ENCODE peak calls at places on chromosomes 4 and X, in seven cellular contexts. Y is pancreas; M is A549; S is effector memory CD4-positive, alpha-beta T cell; I is substantia nigra; C is epithelial cell of prostate; Q is endodermal cell. A is an unnamed sample.

GRCh38 chr4:4666693-4667642 is 125.1 kb upstream of the STX18 start:
- DNase-seq in Q (peak), Y (no peak), S (no peak), M (no peak), C (no peak), I (no peak), A (no peak)

GRCh38 chrX:1555370-1555769 is 18.4 kb upstream of the P2RY8 start:
- DNase-seq in Q (no peak), I (no peak), C (no peak), Y (no peak), M (no peak), S (no peak), A (no peak)

GRCh38 chr4:157048248-157048647 is 27.7 kb upstream of the GLRB start:
- DNase-seq in Y (no peak), I (no peak), C (no peak), Q (no peak), M (no peak), S (no peak), A (no peak)

GRCh38 chr4:2725380-2725779 is 30.8 kb downstream of the TNIP2 start:
- DNase-seq in C (no peak), M (no peak), S (no peak), Q (no peak), Y (no peak), I (no peak), A (no peak)

GRCh38 chr4:71635094-71635493 is 148.8 kb downstream of the GC start:
- DNase-seq in Q (no peak), M (no peak), S (no peak), C (no peak), Y (no peak), I (no peak), A (no peak)

GRCh38 chrX:143754183-143754582 is 33.6 kb upstream of the SPANXN2 start:
- DNase-seq in Y (no peak), I (no peak), Q (no peak), S (no peak), M (no peak), C (no peak), A (peak)

GRCh38 chrX:85619962-85620361 is 240.5 kb upstream of the POF1B start:
- DNase-seq in Q (peak), M (no peak), C (no peak), Y (peak), I (no peak), S (no peak), A (no peak)

GRCh38 chr4:41360214-41360910 is 103.6 kb downstream of the UCHL1 start:
- DNase-seq in I (peak), C (no peak), S (no peak), Q (peak), M (no peak), Y (peak), A (peak)

GRCh38 chr4:39591290-39591689 is 47.4 kb downstream of the SMIM14 start:
- DNase-seq in M (peak), Q (no peak), Y (no peak), I (no peak), S (no peak), C (no peak), A (peak)

GRCh38 chr4:119290598-119290997 is 31.3 kb downstream of the FABP2 start:
- DNase-seq in Y (no peak), I (no peak), C (no peak), M (no peak), Q (no peak), S (no peak), A (no peak)

GRCh38 chrX:123504047-123504446 is 228.8 kb downstream of the THOC2 start:
- DNase-seq in Q (no peak), C (no peak), S (no peak), M (no peak), I (no peak), Y (no peak), A (no peak)

GRCh38 chrX:18491601-18492000 is 66.2 kb downstream of the CDKL5 start:
- DNase-seq in I (no peak), S (no peak), M (no peak), C (no peak), Y (no peak), Q (no peak), A (no peak)

GRCh38 chr4:1792832-1793495 is at the start of gene FGFR3:
- DNase-seq in I (no peak), C (no peak), S (peak), M (peak), Y (peak), Q (peak), A (peak)

GRCh38 chrX:112851161-112851779 is 10.6 kb upstream of the AMOT start:
- DNase-seq in I (no peak), Q (peak), Y (no peak), M (no peak), C (no peak), S (no peak), A (no peak)

GRCh38 chrX:80578518-80579105 is 158.4 kb downstream of the TENT5D start:
- DNase-seq in Y (no peak), S (no peak), C (no peak), M (no peak), Q (no peak), I (no peak), A (peak)

GRCh38 chrX:77065896-77066295 is 381.3 kb upstream of the FGF16 start:
- DNase-seq in Q (no peak), Y (no peak), C (no peak), M (no peak), S (no peak), I (no peak), A (no peak)

GRCh38 chr4:18722748-18723191 is 701.2 kb upstream of the LCORL start:
- DNase-seq in I (no peak), Q (no peak), S (no peak), Y (no peak), M (no peak), C (no peak), A (no peak)

GRCh38 chrX:100995469-100995868 is 26.0 kb downstream of the ARL13A start:
- DNase-seq in C (no peak), M (no peak), I (no peak), Y (no peak), Q (no peak), S (no peak), A (peak)

GRCh38 chrX:662126-662525 is 31.5 kb downstream of the SHOX start:
- DNase-seq in S (no peak), M (no peak), Y (no peak), C (no peak), I (no peak), Q (no peak), A (no peak)

GRCh38 chr4:168887809-168888208 is 122.2 kb downstream of the CBR4 start:
- DNase-seq in Q (no peak), C (no peak), S (no peak), Y (no peak), I (no peak), M (no peak), A (no peak)

GRCh38 chr4:140049924-140050681 is 103.9 kb downstream of the MAML3 start:
- DNase-seq in Q (peak), M (peak), S (no peak), I (no peak), Y (no peak), C (no peak), A (no peak)

GRCh38 chr4:140152760-140153418 is 1.1 kb downstream of the MAML3 start:
- DNase-seq in C (no peak), I (peak), M (no peak), Q (peak), S (peak), Y (peak), A (no peak)

GRCh38 chr4:189096717-189097116 is 844.0 kb upstream of the FRG1 start:
- DNase-seq in C (no peak), Q (peak), S (no peak), I (no peak), M (peak), Y (no peak), A (no peak)

GRCh38 chr4:189096108-189096507 is 844.6 kb upstream of the FRG1 start:
- DNase-seq in C (no peak), M (no peak), Y (no peak), I (no peak), Q (no peak), S (no peak), A (no peak)

GRCh38 chr4:189090174-189090814 is 850.4 kb upstream of the FRG1 start:
- DNase-seq in Q (peak), I (no peak), Y (no peak), S (no peak), M (peak), C (no peak), A (peak)

GRCh38 chr4:189088783-189089182 is 851.9 kb upstream of the FRG1 start:
- DNase-seq in M (no peak), Y (no peak), Q (no peak), S (no peak), I (no peak), C (peak), A (no peak)

GRCh38 chr4:189092596-189092995 is 848.1 kb upstream of the FRG1 start:
- DNase-seq in Y (no peak), Q (no peak), C (no peak), M (no peak), I (no peak), S (no peak), A (no peak)
- H3K27ac ChIP-seq in Y (no peak), Q (no peak), C (no peak), M (no peak), I (no peak), S (no peak), A (no peak)

GRCh38 chr4:87938746-87939145 is 36.8 kb upstream of the SPP1 start:
- DNase-seq in Y (no peak), S (no peak), Q (no peak), M (no peak), I (no peak), C (no peak), A (no peak)

GRCh38 chr4:87934973-87935372 is 40.5 kb upstream of the SPP1 start:
- DNase-seq in I (no peak), S (no peak), Y (no peak), C (no peak), M (no peak), Q (no peak), A (no peak)

GRCh38 chr4:87934157-87934704 is 41.3 kb upstream of the SPP1 start:
- DNase-seq in M (no peak), I (no peak), Y (no peak), Q (no peak), C (no peak), S (no peak), A (no peak)

GRCh38 chr4:87939978-87940690 is 35.4 kb upstream of the SPP1 start:
- DNase-seq in Q (no peak), Y (no peak), S (no peak), M (no peak), C (no peak), I (no peak), A (no peak)

DNA sequence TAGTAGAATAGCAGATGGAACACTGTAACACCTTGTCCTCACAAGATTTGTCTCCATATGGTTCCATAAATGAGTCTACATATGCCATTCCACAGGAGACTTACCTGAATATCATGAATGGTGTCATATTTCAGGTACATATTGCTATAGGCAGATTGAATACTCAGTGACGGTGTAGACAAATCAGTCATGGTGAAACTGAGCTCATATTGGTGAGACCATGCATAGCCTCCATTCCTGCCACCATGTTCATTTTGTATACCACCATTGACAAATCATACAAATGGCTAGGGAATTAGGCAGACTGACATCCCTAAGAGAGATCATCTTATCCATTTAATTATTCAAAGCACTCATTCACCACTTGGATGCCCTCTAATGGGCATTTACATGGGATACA is 38.0 kb upstream of the SPP1 start:
- DNase-seq in C (no peak), M (no peak), Y (no peak), I (no peak), S (no peak), Q (no peak), A (no peak)
- H3K27ac ChIP-seq in C (no peak), M (no peak), Y (no peak), I (no peak), S (no peak), Q (no peak), A (no peak)

GRCh38 chr4:54004463-54004862 is 59.9 kb downstream of the CHIC2 start:
- DNase-seq in M (no peak), Y (no peak), C (no peak), S (no peak), I (no peak), Q (no peak), A (no peak)

GRCh38 chr4:54001558-54002365 is 62.6 kb downstream of the CHIC2 start:
- DNase-seq in S (no peak), I (no peak), Q (peak), M (no peak), C (no peak), Y (no peak), A (no peak)

GRCh38 chr4:54011201-54011600 is 53.2 kb downstream of the CHIC2 start:
- DNase-seq in S (no peak), C (no peak), M (no peak), Y (no peak), Q (no peak), I (no peak), A (no peak)

GRCh38 chr4:54005475-54005874 is 58.9 kb downstream of the CHIC2 start:
- DNase-seq in Y (no peak), I (no peak), C (no peak), Q (no peak), S (no peak), M (no peak), A (no peak)

DNA sequence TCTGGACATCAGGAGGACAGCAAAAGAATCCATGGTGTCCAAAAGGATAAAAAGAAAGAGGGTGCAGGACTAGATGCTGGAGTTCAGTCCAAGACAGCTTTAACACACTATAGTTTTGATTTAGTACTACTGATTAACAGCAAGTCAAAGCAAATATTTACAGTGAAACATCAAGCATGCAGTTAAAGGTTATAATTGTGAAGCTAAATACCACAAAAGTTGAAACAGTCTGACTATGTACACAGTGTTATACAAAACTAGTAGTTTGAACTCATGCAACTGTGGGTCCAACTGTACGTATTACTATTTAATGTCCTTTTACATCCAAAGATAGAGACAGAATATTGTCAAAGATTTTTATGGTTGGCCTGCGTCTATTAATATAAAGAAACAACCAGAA is 57.6 kb downstream of the CHIC2 start:
- DNase-seq in Y (no peak), I (no peak), M (no peak), Q (no peak), S (no peak), C (no peak), A (no peak)
- H3K27ac ChIP-seq in Y (no peak), I (no peak), M (no peak), Q (no peak), S (no peak), C (no peak), A (no peak)

DNA sequence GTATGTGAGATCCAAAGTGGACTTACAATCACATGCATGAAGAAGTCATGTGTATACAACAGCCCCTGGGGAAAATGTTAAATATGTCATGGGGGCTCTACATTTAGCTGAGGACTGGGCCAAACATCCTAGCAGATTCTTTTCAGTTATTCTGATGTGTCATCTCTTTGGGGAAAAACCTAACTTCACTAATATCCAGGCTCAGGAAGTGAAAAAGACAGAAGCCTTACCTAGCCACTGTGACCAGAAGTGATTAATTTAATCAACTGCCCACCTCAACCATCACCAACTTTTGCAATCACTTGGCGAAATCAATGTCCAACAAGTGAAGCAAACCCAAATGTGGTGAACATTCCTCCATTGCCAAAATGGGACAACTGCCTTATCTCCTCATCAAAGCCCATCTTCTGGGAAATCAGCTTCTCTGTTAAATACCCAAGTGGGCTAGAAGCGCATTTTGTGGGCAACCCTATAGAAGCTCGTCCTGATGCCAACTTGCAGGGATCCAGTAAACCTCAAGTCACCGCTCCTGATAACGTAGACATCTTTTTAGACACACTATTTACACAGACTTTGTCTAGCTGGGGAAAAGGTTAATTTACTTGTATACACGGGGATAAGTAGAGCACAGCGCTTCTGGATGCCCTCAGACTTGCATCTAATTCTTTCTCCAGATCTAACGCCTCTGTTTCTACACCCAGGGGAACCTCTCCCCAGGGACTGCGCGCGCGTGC is 1.4 kb upstream of the HHIP start:
- DNase-seq in Y (no peak), Q (no peak), S (no peak), M (no peak), C (no peak), I (no peak), A (no peak)
- H3K27ac ChIP-seq in Y (no peak), Q (no peak), S (no peak), M (no peak), C (no peak), I (peak), A (peak)

DNA sequence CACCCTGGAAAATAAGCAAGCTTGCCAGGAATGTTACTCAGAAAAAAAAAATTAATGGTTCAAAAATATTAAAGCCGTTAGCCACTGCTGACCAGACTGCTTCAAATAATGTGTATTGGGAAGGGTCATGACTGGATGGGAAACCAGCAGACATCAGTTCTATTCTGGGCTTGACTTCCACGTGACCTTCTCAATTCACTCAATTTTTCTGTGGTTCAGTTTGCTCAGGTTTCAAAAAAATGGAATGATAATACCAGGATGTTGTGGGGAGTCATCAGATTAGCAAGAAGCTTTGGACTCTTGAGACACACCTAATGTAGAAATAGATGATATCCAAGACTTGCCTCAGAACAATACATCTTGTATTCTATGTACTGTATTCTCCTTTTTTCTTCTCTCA is 541.9 kb upstream of the BOD1L1 start:
- DNase-seq in C (no peak), M (no peak), Y (no peak), Q (no peak), S (no peak), I (no peak), A (no peak)
- H3K27ac ChIP-seq in C (peak), M (peak), Y (no peak), Q (no peak), S (no peak), I (no peak), A (no peak)

DNA sequence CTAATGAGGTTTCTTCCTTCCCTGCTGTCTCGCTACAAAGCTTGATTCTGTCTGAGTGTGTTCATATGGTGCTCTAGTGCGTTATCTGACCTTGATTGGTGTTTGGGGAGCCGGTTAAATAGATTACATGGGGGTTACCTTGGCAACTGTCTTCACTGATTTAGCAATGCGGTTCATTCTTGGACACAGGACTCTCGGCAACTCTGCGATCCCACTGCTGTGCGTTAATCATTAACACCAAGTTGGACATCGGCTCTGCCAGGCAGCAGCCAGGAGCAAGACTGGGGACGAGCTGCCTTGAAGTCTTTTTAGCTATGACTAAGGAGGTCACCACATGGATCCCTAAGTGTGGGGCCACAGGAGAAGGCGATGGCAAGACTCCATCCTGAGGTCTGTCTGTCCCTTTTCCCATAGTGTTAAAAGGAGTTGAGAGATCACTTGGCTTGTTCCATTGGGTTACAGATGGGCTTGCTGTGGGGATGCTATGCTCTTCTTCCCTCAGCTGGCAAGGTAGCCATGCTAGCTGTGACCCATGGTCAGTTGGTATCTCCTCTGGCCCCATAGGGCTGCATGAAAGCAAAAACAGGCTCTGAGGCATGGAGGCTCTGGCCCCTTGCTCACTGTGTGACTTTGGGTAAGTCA is 93.4 kb upstream of the MAMLD1 start:
- DNase-seq in C (no peak), M (peak), Y (no peak), I (no peak), S (no peak), Q (no peak), A (no peak)
- H3K27ac ChIP-seq in C (no peak), M (peak), Y (peak), I (no peak), S (no peak), Q (no peak), A (no peak)

A was measured in RWPE1.